ENCODE peak calls at places on chromosome 12, in eight cellular contexts. One of them, this sample, is unnamed.
A peak's percentile ranks its signal among the peaks of the same experiment; 100 is the strongest.

GRCh38 chr12:48823281-48823680 is 5.0 kb downstream of the CACNB3 start:
- DNase-seq in heart left ventricle: no peak
- DNase-seq in testis: no peak
- DNase-seq in IMR-90: no peak
- DNase-seq in ovary: no peak
- DNase-seq in stomach: no peak
- DNase-seq in uterus: no peak
- DNase-seq in tibial nerve: no peak
- DNase-seq in this sample: no peak

GRCh38 chr12:132804426-132804861 is 24.2 kb downstream of the GOLGA3 start:
- DNase-seq in ovary: no peak
- DNase-seq in uterus: no peak
- DNase-seq in IMR-90: no peak
- DNase-seq in testis: no peak
- DNase-seq in stomach: peak; percentile 68
- DNase-seq in tibial nerve: no peak
- DNase-seq in heart left ventricle: no peak
- DNase-seq in this sample: no peak

GRCh38 chr12:74449872-74450271 is 87.8 kb upstream of the ATXN7L3B start:
- DNase-seq in tibial nerve: no peak
- DNase-seq in ovary: no peak
- DNase-seq in stomach: no peak
- DNase-seq in heart left ventricle: no peak
- DNase-seq in testis: no peak
- DNase-seq in uterus: no peak
- DNase-seq in IMR-90: peak; percentile 71
- DNase-seq in this sample: no peak

GRCh38 chr12:93706824-93707223 is 29.6 kb downstream of the CRADD start:
- DNase-seq in tibial nerve: no peak
- DNase-seq in ovary: no peak
- DNase-seq in testis: no peak
- DNase-seq in uterus: no peak
- DNase-seq in IMR-90: peak; percentile 29
- DNase-seq in stomach: no peak
- DNase-seq in heart left ventricle: no peak
- DNase-seq in this sample: no peak

GRCh38 chr12:116544656-116545055 is 14.5 kb upstream of the MAP1LC3B2 start:
- DNase-seq in IMR-90: no peak
- DNase-seq in ovary: peak; percentile 76
- DNase-seq in heart left ventricle: peak; percentile 39
- DNase-seq in tibial nerve: peak; percentile 75
- DNase-seq in uterus: peak; percentile 81
- DNase-seq in stomach: no peak
- DNase-seq in testis: peak; percentile 54
- DNase-seq in this sample: no peak

GRCh38 chr12:56128669-56129209 is 672 bp downstream of the ESYT1 start:
- DNase-seq in ovary: peak; percentile 57
- DNase-seq in testis: peak; percentile 36
- DNase-seq in stomach: no peak
- DNase-seq in IMR-90: no peak
- DNase-seq in tibial nerve: peak; percentile 30
- DNase-seq in uterus: no peak
- DNase-seq in heart left ventricle: no peak
- DNase-seq in this sample: no peak

GRCh38 chr12:85662209-85662607 is 174.0 kb downstream of the RASSF9 start:
- DNase-seq in heart left ventricle: no peak
- DNase-seq in uterus: no peak
- DNase-seq in testis: no peak
- DNase-seq in stomach: no peak
- DNase-seq in IMR-90: no peak
- DNase-seq in tibial nerve: no peak
- DNase-seq in ovary: no peak
- DNase-seq in this sample: no peak

GRCh38 chr12:130423136-130423535 is 85.4 kb downstream of the PIWIL1 start:
- DNase-seq in tibial nerve: no peak
- DNase-seq in ovary: no peak
- DNase-seq in IMR-90: no peak
- DNase-seq in uterus: no peak
- DNase-seq in heart left ventricle: no peak
- DNase-seq in stomach: no peak
- DNase-seq in testis: no peak
- DNase-seq in this sample: peak; percentile 4

GRCh38 chr12:46209165-46209564 is 59.7 kb downstream of the SLC38A1 start:
- DNase-seq in uterus: no peak
- DNase-seq in heart left ventricle: no peak
- DNase-seq in ovary: no peak
- DNase-seq in testis: no peak
- DNase-seq in IMR-90: peak; percentile 51
- DNase-seq in tibial nerve: no peak
- DNase-seq in stomach: no peak
- DNase-seq in this sample: no peak

GRCh38 chr12:69415471-69416275 is 54.5 kb upstream of the FRS2 start:
- DNase-seq in ovary: peak; percentile 69
- DNase-seq in stomach: peak; percentile 50
- DNase-seq in uterus: peak; percentile 65
- DNase-seq in tibial nerve: peak; percentile 80
- DNase-seq in heart left ventricle: peak; percentile 30
- DNase-seq in testis: peak; percentile 65
- DNase-seq in IMR-90: peak; percentile 95
- DNase-seq in this sample: peak; percentile 89

GRCh38 chr12:75634244-75635222 is 123.1 kb upstream of the KRR1 start:
- DNase-seq in stomach: no peak
- DNase-seq in tibial nerve: no peak
- DNase-seq in heart left ventricle: no peak
- DNase-seq in ovary: no peak
- DNase-seq in uterus: no peak
- DNase-seq in testis: no peak
- DNase-seq in IMR-90: no peak
- DNase-seq in this sample: no peak

DNA sequence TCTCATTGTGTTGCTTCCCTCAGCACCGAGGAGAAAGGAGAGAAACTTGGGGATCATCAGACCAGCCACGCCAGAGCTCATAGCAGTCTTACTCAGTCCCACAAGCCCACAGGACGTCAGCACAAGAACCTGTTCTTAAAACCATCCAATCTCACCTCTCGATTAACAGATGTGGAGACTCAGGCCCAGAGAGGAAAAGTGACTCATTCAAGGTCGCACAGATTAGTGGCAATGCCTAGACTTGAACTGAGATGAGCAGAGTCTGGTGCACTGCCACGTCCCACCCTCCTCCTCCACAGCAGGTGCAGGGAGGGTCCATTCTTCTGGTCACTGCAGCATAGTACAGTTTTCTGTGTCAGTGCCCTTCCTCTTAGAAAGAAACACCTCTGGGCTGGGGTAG is 154.9 kb upstream of the PZP start:
- DNase-seq in heart left ventricle: peak; percentile 4
- DNase-seq in stomach: no peak
- DNase-seq in uterus: no peak
- DNase-seq in testis: no peak
- DNase-seq in IMR-90: no peak
- DNase-seq in tibial nerve: no peak
- DNase-seq in ovary: no peak
- DNase-seq in this sample: no peak
- TF ChIP-seq POLR2A in heart left ventricle: no peak
- TF ChIP-seq POLR2A in stomach: no peak
- TF ChIP-seq POLR2A in uterus: no peak
- TF ChIP-seq POLR2A in testis: no peak
- TF ChIP-seq POLR2A in IMR-90: no peak
- TF ChIP-seq POLR2A in tibial nerve: no peak
- TF ChIP-seq POLR2A in ovary: no peak
- TF ChIP-seq POLR2A in this sample: no peak

GRCh38 chr12:96215933-96216273 is 21.7 kb downstream of the ELK3 start:
- DNase-seq in ovary: no peak
- DNase-seq in IMR-90: no peak
- DNase-seq in heart left ventricle: no peak
- DNase-seq in tibial nerve: no peak
- DNase-seq in testis: peak; percentile 12
- DNase-seq in stomach: no peak
- DNase-seq in uterus: no peak
- DNase-seq in this sample: no peak

GRCh38 chr12:96221391-96221790 is 27.2 kb downstream of the ELK3 start:
- DNase-seq in testis: no peak
- DNase-seq in tibial nerve: no peak
- DNase-seq in uterus: no peak
- DNase-seq in ovary: no peak
- DNase-seq in heart left ventricle: no peak
- DNase-seq in IMR-90: no peak
- DNase-seq in stomach: no peak
- DNase-seq in this sample: no peak

GRCh38 chr12:96220902-96221301 is 26.7 kb downstream of the ELK3 start:
- DNase-seq in uterus: no peak
- DNase-seq in tibial nerve: no peak
- DNase-seq in heart left ventricle: peak; percentile 71
- DNase-seq in IMR-90: peak; percentile 67
- DNase-seq in testis: no peak
- DNase-seq in stomach: no peak
- DNase-seq in ovary: no peak
- DNase-seq in this sample: peak; percentile 47

GRCh38 chr12:96218989-96219678 is 25.0 kb downstream of the ELK3 start:
- DNase-seq in uterus: no peak
- DNase-seq in tibial nerve: no peak
- DNase-seq in testis: no peak
- DNase-seq in heart left ventricle: no peak
- DNase-seq in ovary: no peak
- DNase-seq in IMR-90: no peak
- DNase-seq in stomach: no peak
- DNase-seq in this sample: no peak

DNA sequence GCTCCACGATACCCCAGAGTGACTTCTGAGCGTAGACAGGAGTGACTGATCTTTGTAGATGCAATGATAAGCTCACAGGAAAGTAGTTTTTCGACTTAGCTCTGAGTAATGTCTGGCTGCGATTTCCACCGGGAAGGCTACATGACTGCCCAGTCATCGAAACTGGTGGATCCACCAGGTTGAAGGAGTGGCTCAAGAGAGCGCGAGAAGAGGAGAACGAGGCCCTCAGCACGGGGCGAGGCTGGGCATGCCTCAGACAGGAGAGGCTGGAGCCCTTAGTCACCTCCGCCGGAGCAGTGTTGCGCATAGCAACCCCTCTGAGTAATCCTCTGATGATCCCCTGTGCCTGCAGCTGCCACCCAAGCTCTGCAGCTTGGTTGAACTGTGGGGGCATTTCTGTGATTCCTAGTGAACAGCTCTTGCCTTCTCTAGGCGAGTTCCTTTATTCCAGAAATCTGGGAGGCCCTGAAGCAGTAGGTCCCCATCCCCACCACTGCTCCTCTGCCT is 25.6 kb downstream of the ELK3 start:
- DNase-seq in tibial nerve: no peak
- DNase-seq in testis: no peak
- DNase-seq in IMR-90: peak; percentile 98
- DNase-seq in heart left ventricle: no peak
- DNase-seq in uterus: no peak
- DNase-seq in ovary: no peak
- DNase-seq in stomach: no peak
- DNase-seq in this sample: no peak
- H3K27ac ChIP-seq in tibial nerve: no peak overlapping the region
- H3K27ac ChIP-seq in testis: no peak overlapping the region
- H3K27ac ChIP-seq in IMR-90: peak overlapping the region; percentile 83
- H3K27ac ChIP-seq in heart left ventricle: no peak overlapping the region
- H3K27ac ChIP-seq in uterus: peak overlapping the region; percentile 30
- H3K27ac ChIP-seq in ovary: no peak overlapping the region
- H3K27ac ChIP-seq in stomach: no peak overlapping the region
- H3K27ac ChIP-seq in this sample: no peak overlapping the region

DNA sequence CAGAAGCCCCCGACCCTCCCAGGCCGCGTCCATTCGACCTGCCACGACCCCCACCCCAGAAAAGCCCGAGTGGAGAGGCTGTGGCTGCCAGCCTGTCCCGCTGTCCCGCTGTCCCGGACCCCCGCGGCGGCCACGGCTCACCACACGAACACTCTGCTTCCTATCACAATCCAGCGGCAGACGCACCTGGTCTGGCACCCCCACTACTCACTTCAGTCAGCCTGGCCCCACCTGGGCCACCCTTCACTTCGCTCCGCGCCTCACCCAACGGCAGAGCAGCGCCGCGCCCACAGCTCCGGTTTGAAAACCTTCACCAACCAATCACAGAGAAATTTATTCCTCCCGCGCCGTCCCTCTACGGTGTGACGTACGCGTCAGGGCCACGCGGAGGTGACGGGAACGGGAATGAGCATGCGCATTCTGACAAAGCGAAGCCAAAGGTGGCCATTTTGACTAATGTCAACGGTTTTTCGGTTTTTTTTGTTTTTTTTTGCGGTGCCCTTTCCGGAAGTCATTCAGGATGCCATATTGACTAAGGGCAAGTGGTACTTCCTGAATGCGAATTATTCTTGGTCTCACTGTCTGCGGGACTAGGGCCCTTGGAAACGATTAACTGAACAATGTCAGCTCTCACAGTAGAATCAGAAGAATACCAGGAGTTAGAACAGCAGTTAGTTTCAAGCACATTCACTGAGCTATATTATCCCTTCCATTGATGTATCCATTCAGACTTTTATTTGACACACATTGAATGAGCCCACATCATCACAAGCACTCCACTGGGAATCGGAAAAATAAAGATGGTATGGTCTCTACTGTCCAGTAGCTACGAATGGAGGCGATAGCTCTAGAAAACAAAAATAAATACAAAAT is at the start of gene RACGAP1:
- DNase-seq in stomach: peak; percentile 96
- DNase-seq in heart left ventricle: peak; percentile 96
- DNase-seq in IMR-90: peak; percentile 98
- DNase-seq in tibial nerve: peak; percentile 91
- DNase-seq in ovary: peak; percentile 97
- DNase-seq in uterus: peak; percentile 97
- DNase-seq in testis: peak; percentile 96
- DNase-seq in this sample: peak; percentile 96
- TF ChIP-seq POLR2A in stomach: no peak
- TF ChIP-seq POLR2A in heart left ventricle: peak; percentile 45
- TF ChIP-seq POLR2A in IMR-90: peak; percentile 63
- TF ChIP-seq POLR2A in tibial nerve: no peak
- TF ChIP-seq POLR2A in ovary: no peak
- TF ChIP-seq POLR2A in uterus: peak; percentile 21
- TF ChIP-seq POLR2A in testis: no peak
- TF ChIP-seq POLR2A in this sample: peak; percentile 37

GRCh38 chr12:38316391-38317129 is at the start of gene ALG10B:
- DNase-seq in stomach: peak; percentile 92
- DNase-seq in uterus: peak; percentile 94
- DNase-seq in IMR-90: peak; percentile 96
- DNase-seq in tibial nerve: peak; percentile 94
- DNase-seq in heart left ventricle: peak; percentile 93
- DNase-seq in ovary: peak; percentile 93
- DNase-seq in testis: peak; percentile 96
- DNase-seq in this sample: peak; percentile 95
- H3K27ac ChIP-seq in stomach: peak within 1 kb of the TSS; percentile 84
- H3K27ac ChIP-seq in uterus: peak within 1 kb of the TSS; percentile 95
- H3K27ac ChIP-seq in IMR-90: peak within 1 kb of the TSS; percentile 62
- H3K27ac ChIP-seq in tibial nerve: peak within 1 kb of the TSS; percentile 91
- H3K27ac ChIP-seq in heart left ventricle: peak within 1 kb of the TSS; percentile 57
- H3K27ac ChIP-seq in ovary: no peak within 1 kb of the TSS
- H3K27ac ChIP-seq in testis: peak within 1 kb of the TSS; percentile 87
- H3K27ac ChIP-seq in this sample: no peak within 1 kb of the TSS

This sample was measured in adrenal gland.